ENCODE peak calls at places on chromosomes 4 and X, in nine cellular contexts. W is caudate nucleus; E is KG1; I is A549; L is HT-29; V is activated CD4-positive, alpha-beta T cell treated with anti-CD3 and anti-CD28 coated beads, Interleukin-2, amount 50 U/mL, for 24 hours; N is activated T-cell treated with anti-CD3 and anti-CD28 coated beads for 24 hours; U is esophagus squamous epithelium; F is AG08395. C is an unnamed sample.

GRCh38 chr4:129239088-129239487 is 143.1 kb downstream of the C4orf33 start:
- DNase-seq in W (no peak), E (no peak), I (no peak), L (no peak), V (no peak), N (no peak), U (no peak), F (no peak), C (no peak)

GRCh38 chr4:70994069-70994366 is 569 bp downstream of the DCK start:
- DNase-seq in W (no peak), E (no peak), I (no peak), L (peak; percentile 17), V (no peak), N (no peak), U (no peak), F (no peak), C (no peak)

GRCh38 chr4:158729716-158730559 is 6.7 kb upstream of the PPID start:
- DNase-seq in W (peak; percentile 10), E (peak; percentile 1), I (peak; percentile 55), L (peak; percentile 71), V (no peak), N (peak; percentile 25), U (no peak), F (peak; percentile 83), C (peak; percentile 43)

GRCh38 chr4:86497131-86497530 is 97.0 kb upstream of the PTPN13 start:
- DNase-seq in W (no peak), E (no peak), I (no peak), L (no peak), V (no peak), N (no peak), U (no peak), F (peak; percentile 35), C (no peak)

GRCh38 chr4:164012396-164013027 is 518.0 kb downstream of the TMA16 start:
- DNase-seq in W (no peak), E (no peak), I (no peak), L (peak; percentile 18), V (no peak), N (no peak), U (no peak), F (no peak), C (no peak)

GRCh38 chr4:84582988-84583870 is at the start of gene CDS1:
- DNase-seq in W (no peak), E (no peak), I (peak; percentile 6), L (peak; percentile 69), V (no peak), N (no peak), U (no peak), F (peak; percentile 17), C (no peak)

GRCh38 chr4:79682801-79683217 is 274.8 kb upstream of the GK2 start:
- DNase-seq in W (peak; percentile 0), E (no peak), I (no peak), L (no peak), V (no peak), N (no peak), U (no peak), F (no peak), C (peak; percentile 28)

GRCh38 chrX:133287860-133288259 is 69.7 kb upstream of the TFDP3 start:
- DNase-seq in W (no peak), E (no peak), I (no peak), L (no peak), V (no peak), N (no peak), U (no peak), F (no peak), C (no peak)

GRCh38 chr4:141645611-141646340 is 9.4 kb downstream of the IL15 start:
- DNase-seq in W (no peak), E (no peak), I (no peak), L (no peak), V (no peak), N (no peak), U (no peak), F (peak; percentile 83), C (no peak)

GRCh38 chrX:47877327-47877726 is 40.6 kb downstream of the ZNF81 start:
- DNase-seq in W (no peak), E (no peak), I (no peak), L (no peak), V (no peak), N (no peak), U (no peak), F (no peak), C (no peak)

GRCh38 chr4:184416913-184417734 is 57.2 kb downstream of the IRF2 start:
- DNase-seq in W (no peak), E (no peak), I (no peak), L (no peak), V (peak; percentile 13), N (peak; percentile 32), U (no peak), F (peak; percentile 48), C (no peak)

GRCh38 chr4:182147391-182147790 is 95.8 kb upstream of the TENM3 start:
- DNase-seq in W (no peak), E (no peak), I (no peak), L (no peak), V (no peak), N (no peak), U (no peak), F (no peak), C (no peak)

GRCh38 chr4:113474017-113474416 is 287.5 kb downstream of the CAMK2D start:
- DNase-seq in W (no peak), E (no peak), I (no peak), L (no peak), V (no peak), N (peak; percentile 21), U (no peak), F (peak; percentile 67), C (no peak)

GRCh38 chr4:118790544-118790943 is 45.4 kb downstream of the SEC24D start:
- DNase-seq in W (no peak), E (no peak), I (no peak), L (no peak), V (no peak), N (no peak), U (no peak), F (no peak), C (no peak)

GRCh38 chrX:38859602-38860001 is 58.3 kb downstream of the MID1IP1 start:
- DNase-seq in W (no peak), E (no peak), I (no peak), L (no peak), V (no peak), N (no peak), U (no peak), F (peak; percentile 13), C (no peak)

GRCh38 chrX:148024425-148025148 is 43.5 kb downstream of the FMR1NB start:
- DNase-seq in W (no peak), E (no peak), I (no peak), L (no peak), V (no peak), N (no peak), U (no peak), F (no peak), C (no peak)

GRCh38 chrX:21581479-21581878 is 76.7 kb downstream of the KLHL34 start:
- DNase-seq in W (no peak), E (no peak), I (no peak), L (no peak), V (no peak), N (no peak), U (no peak), F (no peak), C (no peak)